ENCODE peak calls at places on chromosome 13, in five cellular contexts. F, G, W, L and S are unnamed samples.

GRCh38 chr13:50893211-50893852 is 16.3 kb upstream of the RNASEH2B start:
- DNase-seq in F (no peak), W (no peak), G (peak; percentile 52), L (no peak), S (peak; percentile 18)

GRCh38 chr13:37960427-37960826 is 90.9 kb upstream of the TRPC4 start:
- DNase-seq in G (no peak), L (no peak), F (no peak), W (no peak), S (no peak)

GRCh38 chr13:21670006-21670882 is 629 bp upstream of the FGF9 start:
- DNase-seq in F (peak; percentile 78), W (peak; percentile 80), G (peak; percentile 38), L (no peak), S (peak; percentile 42)

GRCh38 chr13:73096173-73097117 is 37.6 kb downstream of the KLF5 start:
- DNase-seq in F (no peak), L (no peak), G (peak; percentile 3), W (no peak), S (no peak)

GRCh38 chr13:108915634-108916497 is 286.5 kb downstream of the MYO16 start:
- DNase-seq in G (peak; percentile 75), F (peak; percentile 91), L (peak; percentile 94), W (peak; percentile 85), S (peak; percentile 96)

GRCh38 chr13:28349901-28350654 is 144.8 kb downstream of the FLT1 start:
- DNase-seq in L (no peak), G (no peak), F (no peak), W (no peak), S (no peak)

GRCh38 chr13:76455960-76456359 is 430.2 kb downstream of the KCTD12 start:
- DNase-seq in W (no peak), G (peak; percentile 15), L (no peak), F (no peak), S (peak; percentile 56)

GRCh38 chr13:37175996-37176395 is 70.5 kb upstream of the CSNK1A1L start:
- DNase-seq in L (no peak), F (no peak), W (no peak), G (peak; percentile 98), S (peak; percentile 93)

GRCh38 chr13:107962209-107962608 is 253.1 kb downstream of the LIG4 start:
- DNase-seq in W (no peak), F (no peak), G (no peak), L (no peak), S (no peak)

GRCh38 chr13:44220948-44221347 is 152.7 kb upstream of the SERP2 start:
- DNase-seq in W (no peak), L (no peak), G (no peak), F (no peak), S (no peak)

GRCh38 chr13:23695711-23696512 is 125.7 kb downstream of the TNFRSF19 start:
- DNase-seq in L (no peak), G (no peak), W (no peak), F (peak; percentile 34), S (no peak)
- TF ChIP-seq CTCF in L (no peak), G (no peak), W (no peak), F (no peak), S (no peak)

GRCh38 chr13:96994849-96995243 is 570 bp upstream of the OXGR1 start:
- DNase-seq in F (no peak), L (no peak), G (no peak), W (no peak), S (no peak)
- H3K4me3 ChIP-seq in F (no peak overlapping the region), L (no peak overlapping the region), G (no peak overlapping the region), W (no peak overlapping the region), S (no peak overlapping the region)

GRCh38 chr13:42538996-42539395 is 35.0 kb upstream of the TNFSF11 start:
- DNase-seq in L (no peak), W (no peak), F (no peak), G (no peak), S (no peak)

GRCh38 chr13:42534785-42535184 is 39.2 kb upstream of the TNFSF11 start:
- DNase-seq in W (no peak), G (no peak), L (no peak), F (no peak), S (no peak)

GRCh38 chr13:42532561-42533335 is 41.2 kb upstream of the TNFSF11 start:
- DNase-seq in F (no peak), G (no peak), L (no peak), W (no peak), S (peak; percentile 20)

GRCh38 chr13:42533336-42533591 is 40.7 kb upstream of the TNFSF11 start:
- DNase-seq in W (no peak), L (no peak), F (no peak), G (no peak), S (no peak)
- TF ChIP-seq CTCF in W (no peak), L (no peak), F (no peak), G (no peak), S (no peak)

GRCh38 chr13:42992585-42993122 is 613 bp upstream of the EPSTI1 start:
- DNase-seq in W (no peak), F (no peak), G (no peak), L (no peak), S (no peak)
- H3K4me3 ChIP-seq in W (peak overlapping the region; percentile 46), F (peak overlapping the region; percentile 64), G (peak overlapping the region; percentile 66), L (peak overlapping the region; percentile 76), S (no peak overlapping the region)